ENCODE peak calls at places on chromosome 1, in seven cellular contexts. D, G, A, J, C, V and L are unnamed samples.

GRCh38 chr1:54794401-54795099 is 6.6 kb downstream of the TTC22 start:
- DNase-seq in D (no peak), G (peak; percentile 34), A (no peak), J (no peak), C (peak; percentile 54), V (no peak), L (no peak)

GRCh38 chr1:2209400-2210083 is 15.0 kb upstream of the FAAP20 start:
- DNase-seq in D (no peak), G (no peak), A (no peak), J (no peak), C (no peak), V (no peak), L (no peak)

GRCh38 chr1:232547938-232548484 is 81.9 kb downstream of the SIPA1L2 start:
- DNase-seq in D (no peak), G (no peak), A (no peak), J (no peak), C (no peak), V (peak; percentile 16), L (no peak)

GRCh38 chr1:221101792-221102191 is 222.5 kb downstream of the HLX start:
- DNase-seq in D (no peak), G (peak; percentile 84), A (peak; percentile 57), J (no peak), C (peak; percentile 68), V (no peak), L (no peak)

GRCh38 chr1:30704271-30704670 is 19.1 kb downstream of the MATN1 start:
- DNase-seq in D (no peak), G (no peak), A (no peak), J (no peak), C (peak; percentile 7), V (no peak), L (no peak)

GRCh38 chr1:57824535-57824934 is 400.7 kb upstream of the DAB1 start:
- DNase-seq in D (no peak), G (no peak), A (no peak), J (no peak), C (no peak), V (peak; percentile 55), L (no peak)

GRCh38 chr1:190477687-190478192 is at the start of gene BRINP3:
- DNase-seq in D (no peak), G (no peak), A (no peak), J (no peak), C (peak; percentile 53), V (no peak), L (no peak)

GRCh38 chr1:9426291-9426711 is 113.0 kb upstream of the SLC25A33 start:
- DNase-seq in D (peak; percentile 86), G (no peak), A (no peak), J (no peak), C (no peak), V (no peak), L (peak; percentile 79)

GRCh38 chr1:38095337-38096030 is 48.9 kb upstream of the POU3F1 start:
- DNase-seq in D (no peak), G (no peak), A (no peak), J (no peak), C (no peak), V (no peak), L (no peak)

GRCh38 chr1:232462200-232462599 is 167.7 kb downstream of the SIPA1L2 start:
- DNase-seq in D (no peak), G (no peak), A (no peak), J (no peak), C (no peak), V (no peak), L (no peak)

GRCh38 chr1:153202006-153202405 is 1.2 kb upstream of the LELP1 start:
- DNase-seq in D (no peak), G (no peak), A (no peak), J (peak; percentile 37), C (no peak), V (no peak), L (no peak)